ENCODE peak calls at places on chromosomes 11 and 22, in nine cellular contexts. F is naive thymus-derived CD8-positive, alpha-beta T cell; U is GM20000; S is activated naive CD4-positive, alpha-beta T cell treated with anti-CD3 and anti-CD28 coated beads, Interleukin-2, amount 50 U/mL, for 16 hours; J is bronchial epithelial cell; R is stimulated activated naive CD4-positive, alpha-beta T cell; Z is DMS153; V is KBM-7; T is LoVo. X is an unnamed sample.

GRCh38 chr11:35566885-35567284 is 41.5 kb upstream of the PAMR1 start:
- DNase-seq in F (no peak), U (no peak), S (no peak), J (no peak), R (no peak), Z (no peak), V (no peak), T (no peak), X (no peak)

GRCh38 chr11:110077318-110077717 is 15.9 kb upstream of the ZC3H12C start:
- DNase-seq in F (no peak), U (no peak), S (no peak), J (no peak), R (no peak), Z (no peak), V (no peak), T (no peak), X (no peak)

GRCh38 chr22:38284042-38284402 is 11.2 kb upstream of the TMEM184B start:
- DNase-seq in F (no peak), U (no peak), S (no peak), J (no peak), R (no peak), Z (no peak), V (no peak), T (no peak), X (no peak)

GRCh38 chr11:61924016-61924360 is 6.6 kb upstream of the RAB3IL1 start:
- DNase-seq in F (no peak), U (no peak), S (no peak), J (no peak), R (no peak), Z (no peak), V (no peak), T (no peak), X (no peak)

GRCh38 chr22:27668828-27669797 is 132.4 kb downstream of the MN1 start:
- DNase-seq in F (no peak), U (no peak), S (no peak), J (peak), R (no peak), Z (no peak), V (peak), T (peak), X (peak)

GRCh38 chr22:39501644-39502108 is 414 bp upstream of the MIEF1 start:
- DNase-seq in F (no peak), U (no peak), S (no peak), J (no peak), R (no peak), Z (no peak), V (no peak), T (no peak), X (no peak)

GRCh38 chr22:36741204-36741793 is 34.6 kb downstream of the IFT27 start:
- DNase-seq in F (no peak), U (no peak), S (no peak), J (peak), R (no peak), Z (peak), V (no peak), T (no peak), X (no peak)

GRCh38 chr11:92423133-92423532 is 198.5 kb downstream of the FAT3 start:
- DNase-seq in F (no peak), U (no peak), S (no peak), J (no peak), R (no peak), Z (no peak), V (no peak), T (no peak), X (no peak)

GRCh38 chr11:67996622-67997459 is 7.1 kb downstream of the UNC93B1 start:
- DNase-seq in F (no peak), U (no peak), S (peak), J (no peak), R (no peak), Z (no peak), V (peak), T (no peak), X (peak)

GRCh38 chr11:19816040-19816439 is 103.4 kb downstream of the NAV2 start:
- DNase-seq in F (no peak), U (no peak), S (no peak), J (no peak), R (no peak), Z (no peak), V (no peak), T (no peak), X (no peak)

GRCh38 chr11:58919980-58920379 is 19.3 kb upstream of the GLYATL1 start:
- DNase-seq in F (no peak), U (no peak), S (no peak), J (no peak), R (no peak), Z (no peak), V (peak), T (no peak), X (no peak)

GRCh38 chr22:24473278-24473677 is 21.9 kb upstream of the UPB1 start:
- DNase-seq in F (no peak), U (no peak), S (no peak), J (no peak), R (no peak), Z (no peak), V (peak), T (no peak), X (no peak)

GRCh38 chr11:83681045-83681781 is 395.0 kb upstream of the CCDC90B start:
- DNase-seq in F (no peak), U (peak), S (no peak), J (no peak), R (no peak), Z (no peak), V (no peak), T (no peak), X (no peak)

GRCh38 chr22:40416636-40417035 is 46.2 kb downstream of the SGSM3 start:
- DNase-seq in F (no peak), U (no peak), S (no peak), J (no peak), R (no peak), Z (no peak), V (no peak), T (no peak), X (no peak)

GRCh38 chr22:49322861-49323622 is 504.6 kb downstream of the BRD1 start:
- DNase-seq in F (no peak), U (no peak), S (no peak), J (no peak), R (no peak), Z (no peak), V (no peak), T (no peak), X (no peak)

GRCh38 chr11:13009476-13009920 is 382 bp downstream of the RASSF10 start:
- DNase-seq in F (no peak), U (peak), S (no peak), J (no peak), R (no peak), Z (no peak), V (no peak), T (no peak), X (no peak)

GRCh38 chr11:64241430-64242153 is 697 bp downstream of the FKBP2 start:
- DNase-seq in F (peak), U (peak), S (peak), J (peak), R (peak), Z (peak), V (peak), T (peak), X (peak)

GRCh38 chr11:85663080-85663729 is 1.7 kb downstream of the CREBZF start:
- DNase-seq in F (no peak), U (peak), S (no peak), J (no peak), R (no peak), Z (no peak), V (peak), T (no peak), X (no peak)

GRCh38 chr11:105274631-105275030 is 135.1 kb upstream of the CARD18 start:
- DNase-seq in F (no peak), U (no peak), S (no peak), J (no peak), R (no peak), Z (no peak), V (no peak), T (no peak), X (no peak)

X was measured in Calu3.